ENCODE peak calls at places on chromosomes 2 and 18, in five cellular contexts. S is AG04449, J is GM03348, T is WTC11, Z is neural crest cell. F is an unnamed sample.
A peak's percentile ranks its signal among the peaks of the same experiment; 100 is the strongest.

GRCh38 chr18:43681661-43682060 is 404.4 kb upstream of the SYT4 start:
- DNase-seq in S (no peak), T (no peak), Z (no peak), J (no peak), F (no peak)

GRCh38 chr18:49757513-49758262 is 55.6 kb downstream of the ACAA2 start:
- DNase-seq in T (peak; percentile 63), J (peak; percentile 29), Z (no peak), S (no peak), F (no peak)

GRCh38 chr18:12838178-12838634 is 45.8 kb downstream of the PTPN2 start:
- DNase-seq in T (no peak), S (peak; percentile 84), Z (no peak), J (peak; percentile 89), F (no peak)

GRCh38 chr2:237732790-237733349 is 65.7 kb upstream of the RBM44 start:
- DNase-seq in S (no peak), Z (no peak), J (no peak), T (no peak), F (no peak)

GRCh38 chr2:10382313-10383061 is 65.6 kb downstream of the ODC1 start:
- DNase-seq in J (no peak), Z (no peak), S (no peak), T (no peak), F (no peak)

GRCh38 chr2:101223814-101224231 is 28.9 kb upstream of the CNOT11 start:
- DNase-seq in T (no peak), J (peak; percentile 27), S (no peak), Z (no peak), F (peak; percentile 20)

GRCh38 chr2:86157009-86157556 is 38.2 kb downstream of the IMMT start:
- DNase-seq in Z (no peak), J (no peak), S (no peak), T (no peak), F (no peak)

GRCh38 chr2:177289824-177290632 is 25.5 kb upstream of the NFE2L2 start:
- DNase-seq in J (no peak), Z (no peak), T (no peak), S (no peak), F (no peak)

GRCh38 chr2:219718066-219718465 is 90.6 kb downstream of the SLC4A3 start:
- DNase-seq in T (no peak), S (no peak), J (no peak), Z (no peak), F (no peak)

GRCh38 chr2:55133467-55134315 is 83.4 kb upstream of the RTN4 start:
- DNase-seq in J (peak; percentile 85), S (peak; percentile 58), Z (no peak), T (peak; percentile 30), F (peak; percentile 53)

GRCh38 chr2:39515897-39516346 is 78.8 kb upstream of the MAP4K3 start:
- DNase-seq in S (no peak), Z (no peak), T (no peak), J (no peak), F (no peak)

GRCh38 chr2:97711394-97711711 is 2.0 kb upstream of the ZAP70 start:
- DNase-seq in J (no peak), S (no peak), Z (no peak), T (no peak), F (no peak)

GRCh38 chr2:196607073-196607472 is 32.4 kb upstream of the CCDC150 start:
- DNase-seq in T (no peak), S (no peak), Z (no peak), J (no peak), F (no peak)

GRCh38 chr2:148540022-148540421 is 104.5 kb upstream of the EPC2 start:
- DNase-seq in T (no peak), Z (no peak), S (no peak), J (no peak), F (no peak)

GRCh38 chr2:17208511-17208910 is 309.7 kb downstream of the RAD51AP2 start:
- DNase-seq in T (no peak), J (peak; percentile 39), Z (no peak), S (no peak), F (no peak)

GRCh38 chr2:27527182-27527581 is 30.5 kb downstream of the GCKR start:
- DNase-seq in Z (no peak), J (no peak), S (no peak), T (no peak), F (no peak)

GRCh38 chr2:35503311-35503710 is 852.3 kb upstream of the CRIM1 start:
- DNase-seq in T (no peak), J (no peak), S (no peak), Z (no peak), F (no peak)

GRCh38 chr18:23857756-23858155 is 156.8 kb upstream of the TTC39C start:
- DNase-seq in J (no peak), Z (no peak), T (no peak), S (peak; percentile 34), F (no peak)

GRCh38 chr2:26577442-26578433 is 63.4 kb downstream of the CIB4 start:
- DNase-seq in S (no peak), T (peak; percentile 80), J (peak; percentile 94), Z (peak; percentile 76), F (peak; percentile 29)

GRCh38 chr2:68396093-68396492 is 31.0 kb downstream of the PLEK start:
- DNase-seq in J (no peak), T (no peak), S (no peak), Z (no peak), F (no peak)

GRCh38 chr2:51219468-51219867 is 187.5 kb upstream of the NRXN1 start:
- DNase-seq in S (no peak), J (peak; percentile 19), T (no peak), Z (no peak), F (no peak)

GRCh38 chr2:208545398-208546042 is 138.9 kb downstream of the PTH2R start:
- DNase-seq in T (no peak), J (no peak), Z (no peak), S (no peak), F (no peak)